ENCODE peak calls at places on chromosomes 11 and 22, in seven cellular contexts. One of them, this sample, is unnamed.
A peak's percentile ranks its signal among the peaks of the same experiment; 100 is the strongest.

GRCh38 chr11:9664276-9665171 is 647 bp downstream of the SWAP70 start:
- DNase-seq in Peyer's patch: peak; percentile 37
- DNase-seq in GM20000: peak; percentile 52
- DNase-seq in midbrain: no peak
- DNase-seq in naive thymus-derived CD4-positive, alpha-beta T cell: no peak
- DNase-seq in chondrocyte: no peak
- DNase-seq in CD4-positive, alpha-beta T cell: peak; percentile 1
- DNase-seq in this sample: peak; percentile 63

GRCh38 chr11:64076764-64077163 is 41.0 kb downstream of the FLRT1 start:
- DNase-seq in GM20000: no peak
- DNase-seq in CD4-positive, alpha-beta T cell: no peak
- DNase-seq in Peyer's patch: no peak
- DNase-seq in midbrain: no peak
- DNase-seq in naive thymus-derived CD4-positive, alpha-beta T cell: no peak
- DNase-seq in chondrocyte: no peak
- DNase-seq in this sample: no peak

GRCh38 chr11:26858098-26858497 is 135.8 kb upstream of the FIBIN start:
- DNase-seq in midbrain: no peak
- DNase-seq in CD4-positive, alpha-beta T cell: no peak
- DNase-seq in naive thymus-derived CD4-positive, alpha-beta T cell: no peak
- DNase-seq in GM20000: no peak
- DNase-seq in Peyer's patch: no peak
- DNase-seq in chondrocyte: no peak
- DNase-seq in this sample: no peak

GRCh38 chr11:101127699-101128570 is 1.7 kb downstream of the PGR start:
- DNase-seq in CD4-positive, alpha-beta T cell: no peak
- DNase-seq in GM20000: peak; percentile 20
- DNase-seq in Peyer's patch: no peak
- DNase-seq in naive thymus-derived CD4-positive, alpha-beta T cell: no peak
- DNase-seq in chondrocyte: no peak
- DNase-seq in midbrain: no peak
- DNase-seq in this sample: peak; percentile 13

GRCh38 chr22:46534901-46535630 is 2.4 kb downstream of the CELSR1 start:
- DNase-seq in midbrain: no peak
- DNase-seq in Peyer's patch: no peak
- DNase-seq in chondrocyte: peak; percentile 82
- DNase-seq in naive thymus-derived CD4-positive, alpha-beta T cell: no peak
- DNase-seq in GM20000: no peak
- DNase-seq in CD4-positive, alpha-beta T cell: no peak
- DNase-seq in this sample: no peak

GRCh38 chr11:57191308-57191707 is 9.6 kb downstream of the LRRC55 start:
- DNase-seq in chondrocyte: no peak
- DNase-seq in GM20000: no peak
- DNase-seq in midbrain: no peak
- DNase-seq in Peyer's patch: no peak
- DNase-seq in CD4-positive, alpha-beta T cell: no peak
- DNase-seq in naive thymus-derived CD4-positive, alpha-beta T cell: no peak
- DNase-seq in this sample: no peak

GRCh38 chr11:94312339-94312738 is 8.0 kb downstream of the IZUMO1R start:
- DNase-seq in chondrocyte: no peak
- DNase-seq in midbrain: no peak
- DNase-seq in CD4-positive, alpha-beta T cell: no peak
- DNase-seq in Peyer's patch: no peak
- DNase-seq in GM20000: no peak
- DNase-seq in naive thymus-derived CD4-positive, alpha-beta T cell: no peak
- DNase-seq in this sample: no peak

GRCh38 chr11:9265211-9266131 is at the start of gene DENND5A:
- DNase-seq in CD4-positive, alpha-beta T cell: peak; percentile 26
- DNase-seq in Peyer's patch: peak; percentile 67
- DNase-seq in midbrain: peak; percentile 95
- DNase-seq in naive thymus-derived CD4-positive, alpha-beta T cell: peak; percentile 30
- DNase-seq in GM20000: peak; percentile 94
- DNase-seq in chondrocyte: peak; percentile 88
- DNase-seq in this sample: peak; percentile 81

GRCh38 chr22:36398602-36399472 is 11.1 kb upstream of the MYH9 start:
- DNase-seq in naive thymus-derived CD4-positive, alpha-beta T cell: no peak
- DNase-seq in GM20000: no peak
- DNase-seq in chondrocyte: no peak
- DNase-seq in Peyer's patch: no peak
- DNase-seq in CD4-positive, alpha-beta T cell: no peak
- DNase-seq in midbrain: no peak
- DNase-seq in this sample: peak; percentile 63

GRCh38 chr22:30441088-30441487 is 15.5 kb downstream of the MTFP1 start:
- DNase-seq in Peyer's patch: no peak
- DNase-seq in CD4-positive, alpha-beta T cell: no peak
- DNase-seq in naive thymus-derived CD4-positive, alpha-beta T cell: no peak
- DNase-seq in GM20000: no peak
- DNase-seq in midbrain: no peak
- DNase-seq in chondrocyte: no peak
- DNase-seq in this sample: no peak

GRCh38 chr11:84465040-84465439 is 1162.1 kb downstream of the DLG2 start:
- DNase-seq in chondrocyte: no peak
- DNase-seq in midbrain: no peak
- DNase-seq in GM20000: no peak
- DNase-seq in Peyer's patch: no peak
- DNase-seq in CD4-positive, alpha-beta T cell: no peak
- DNase-seq in naive thymus-derived CD4-positive, alpha-beta T cell: no peak
- DNase-seq in this sample: no peak

GRCh38 chr11:78295347-78295746 is 106.6 kb downstream of the USP35 start:
- DNase-seq in chondrocyte: no peak
- DNase-seq in naive thymus-derived CD4-positive, alpha-beta T cell: no peak
- DNase-seq in CD4-positive, alpha-beta T cell: no peak
- DNase-seq in midbrain: no peak
- DNase-seq in GM20000: no peak
- DNase-seq in Peyer's patch: no peak
- DNase-seq in this sample: no peak

GRCh38 chr11:132472411-132473205 is 1059.7 kb downstream of the OPCML start:
- DNase-seq in naive thymus-derived CD4-positive, alpha-beta T cell: no peak
- DNase-seq in GM20000: no peak
- DNase-seq in chondrocyte: no peak
- DNase-seq in Peyer's patch: no peak
- DNase-seq in midbrain: peak; percentile 7
- DNase-seq in CD4-positive, alpha-beta T cell: no peak
- DNase-seq in this sample: no peak

GRCh38 chr22:39374801-39375200 is 24.8 kb upstream of the TAB1 start:
- DNase-seq in Peyer's patch: no peak
- DNase-seq in naive thymus-derived CD4-positive, alpha-beta T cell: no peak
- DNase-seq in CD4-positive, alpha-beta T cell: no peak
- DNase-seq in chondrocyte: no peak
- DNase-seq in GM20000: no peak
- DNase-seq in midbrain: no peak
- DNase-seq in this sample: no peak

GRCh38 chr11:30990625-30991348 is 378.8 kb downstream of the DCDC1 start:
- DNase-seq in CD4-positive, alpha-beta T cell: no peak
- DNase-seq in naive thymus-derived CD4-positive, alpha-beta T cell: no peak
- DNase-seq in chondrocyte: no peak
- DNase-seq in midbrain: no peak
- DNase-seq in Peyer's patch: no peak
- DNase-seq in GM20000: no peak
- DNase-seq in this sample: no peak

GRCh38 chr11:69249641-69250502 is 44.1 kb upstream of the MYEOV start:
- DNase-seq in CD4-positive, alpha-beta T cell: no peak
- DNase-seq in midbrain: no peak
- DNase-seq in naive thymus-derived CD4-positive, alpha-beta T cell: no peak
- DNase-seq in GM20000: no peak
- DNase-seq in Peyer's patch: no peak
- DNase-seq in chondrocyte: peak; percentile 87
- DNase-seq in this sample: no peak

GRCh38 chr11:118690553-118691304 is 11.3 kb upstream of the TREH start:
- DNase-seq in CD4-positive, alpha-beta T cell: no peak
- DNase-seq in GM20000: no peak
- DNase-seq in chondrocyte: no peak
- DNase-seq in naive thymus-derived CD4-positive, alpha-beta T cell: no peak
- DNase-seq in midbrain: no peak
- DNase-seq in Peyer's patch: no peak
- DNase-seq in this sample: no peak

GRCh38 chr11:66321606-66322005 is 4.8 kb upstream of the CD248 start:
- DNase-seq in GM20000: no peak
- DNase-seq in Peyer's patch: no peak
- DNase-seq in CD4-positive, alpha-beta T cell: no peak
- DNase-seq in midbrain: no peak
- DNase-seq in chondrocyte: no peak
- DNase-seq in naive thymus-derived CD4-positive, alpha-beta T cell: no peak
- DNase-seq in this sample: no peak